ENCODE peak calls at places on chromosomes 4 and X, in four cellular contexts. R is K562, J is HepG2, H is GM12878. V is an unnamed sample.
A peak's percentile ranks its signal among the peaks of the same experiment; 100 is the strongest.

GRCh38 chrX:64850371-64851082 is 125.7 kb downstream of the ZC4H2 start:
- DNase-seq in R (no peak), J (no peak), H (no peak), V (no peak)

GRCh38 chr4:145511913-145512522 is 30.4 kb downstream of the SMAD1 start:
- DNase-seq in R (peak; percentile 4), J (no peak), H (no peak), V (no peak)

GRCh38 chrX:103066606-103067005 is 2.6 kb upstream of the BEX1 start:
- DNase-seq in R (no peak), J (no peak), H (no peak), V (no peak)

GRCh38 chr4:137647375-137647774 is 115.1 kb upstream of the PCDH18 start:
- DNase-seq in R (no peak), J (no peak), H (peak; percentile 45), V (no peak)

GRCh38 chr4:88008133-88008621 is 742 bp downstream of the PKD2 start:
- DNase-seq in R (peak; percentile 18), J (peak; percentile 26), H (no peak), V (peak; percentile 67)

GRCh38 chr4:37475087-37475486 is 211.1 kb downstream of the RELL1 start:
- DNase-seq in R (no peak), J (no peak), H (no peak), V (no peak)

GRCh38 chrX:13669246-13669689 is 16.3 kb downstream of the TCEANC start:
- DNase-seq in R (peak; percentile 78), J (peak; percentile 52), H (peak; percentile 89), V (no peak)

GRCh38 chr4:174086829-174087799 is 196.4 kb downstream of the FBXO8 start:
- DNase-seq in R (no peak), J (no peak), H (no peak), V (no peak)

GRCh38 chrX:134599173-134599914 is 58.9 kb downstream of the PLAC1 start:
- DNase-seq in R (no peak), J (no peak), H (peak; percentile 8), V (no peak)

GRCh38 chr4:38162240-38162784 is 202.1 kb downstream of the PTTG2 start:
- DNase-seq in R (no peak), J (peak; percentile 96), H (no peak), V (no peak)

GRCh38 chr4:57113870-57114269 is 3.7 kb upstream of the IGFBP7 start:
- DNase-seq in R (no peak), J (no peak), H (no peak), V (no peak)

GRCh38 chr4:72689929-72690328 is 120.9 kb upstream of the ADAMTS3 start:
- DNase-seq in R (no peak), J (no peak), H (no peak), V (no peak)

GRCh38 chr4:6492861-6493667 is 20.6 kb upstream of the PPP2R2C start:
- DNase-seq in R (no peak), J (no peak), H (no peak), V (no peak)

GRCh38 chr4:151013491-151013890 is 1.6 kb downstream of the LRBA start:
- DNase-seq in R (peak; percentile 51), J (no peak), H (no peak), V (no peak)

GRCh38 chr4:151012376-151012775 is 2.7 kb downstream of the LRBA start:
- DNase-seq in R (no peak), J (no peak), H (no peak), V (no peak)

GRCh38 chr4:151014521-151015457 is at the start of gene LRBA:
- DNase-seq in R (peak; percentile 94), J (peak; percentile 82), H (peak; percentile 57), V (peak; percentile 92)

GRCh38 chr4:151013944-151014343 is 1.1 kb downstream of the LRBA start:
- DNase-seq in R (no peak), J (no peak), H (no peak), V (no peak)

DNA sequence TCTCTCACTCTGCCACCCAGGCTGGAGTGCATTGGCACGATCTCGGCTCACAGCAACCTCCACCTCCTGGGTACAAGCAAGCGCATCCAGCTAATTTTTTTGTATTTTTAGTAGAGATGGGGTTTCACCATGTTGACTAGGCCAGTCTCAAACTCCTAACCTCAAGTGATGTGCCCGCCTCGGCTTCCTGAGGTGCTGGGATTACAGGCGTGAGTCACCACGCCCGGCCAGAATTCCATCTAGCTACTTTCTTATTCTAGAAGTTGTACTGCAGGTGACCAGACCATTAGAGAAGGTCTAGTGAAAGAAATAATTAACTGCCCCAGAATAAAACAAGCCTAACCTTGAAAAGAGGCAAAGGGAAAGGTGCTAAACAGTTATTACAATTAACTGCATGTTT is 2.2 kb downstream of the LRBA start:
- DNase-seq in R (peak; percentile 75), J (no peak), H (no peak), V (no peak)
- TF ChIP-seq TCF7 in R (no peak), J (no peak), H (no peak), V (no peak)

DNA sequence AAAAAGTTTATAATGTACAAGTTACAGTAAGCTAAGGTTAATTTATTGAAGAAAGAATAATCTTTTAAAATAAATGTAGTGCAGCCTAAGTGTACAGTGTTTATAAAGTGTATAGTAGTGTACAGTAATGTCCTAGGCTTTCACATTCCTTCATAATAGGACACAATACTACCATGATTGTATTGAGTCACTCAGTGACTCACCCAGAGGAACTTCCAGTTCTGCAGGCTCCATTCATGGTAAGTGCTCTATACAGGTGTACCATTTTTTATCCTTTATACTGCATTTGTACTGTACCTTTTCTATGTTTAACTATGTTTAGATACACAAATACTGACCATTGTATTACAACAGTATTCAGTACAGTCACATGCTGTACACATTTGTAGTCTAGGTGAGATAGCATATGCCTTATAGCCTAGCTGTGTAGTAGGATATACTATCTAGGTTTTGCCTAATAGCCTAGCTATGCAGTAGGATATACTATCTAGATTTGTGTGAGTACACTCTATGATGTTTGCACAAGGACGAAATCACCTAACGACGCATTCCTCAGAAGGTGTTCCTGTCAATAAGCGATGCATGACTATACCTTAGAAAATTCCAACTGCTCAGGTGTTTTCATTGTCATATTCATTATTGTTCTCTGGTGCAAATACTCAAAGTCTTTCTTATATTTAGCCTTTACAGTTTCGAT is 5.5 kb upstream of the TMEM255A start:
- DNase-seq in R (no peak), J (no peak), H (no peak), V (no peak)
- TF ChIP-seq TCF7 in R (no peak), J (no peak), H (no peak), V (no peak)

GRCh38 chr4:42410446-42410845 is 13.2 kb downstream of the SHISA3 start:
- DNase-seq in R (no peak), J (no peak), H (no peak), V (no peak)
- TF ChIP-seq TCF7 in R (no peak), J (no peak), H (no peak), V (no peak)

GRCh38 chr4:149715822-149716585 is 99.6 kb downstream of the IQCM start:
- DNase-seq in R (no peak), J (no peak), H (no peak), V (no peak)
- TF ChIP-seq TCF7 in R (no peak), J (no peak), H (no peak), V (no peak)

GRCh38 chr4:141563721-141564120 is 72.7 kb upstream of the IL15 start:
- DNase-seq in R (no peak), J (no peak), H (no peak), V (no peak)

GRCh38 chr4:141567326-141567915 is 69.0 kb upstream of the IL15 start:
- DNase-seq in R (no peak), J (no peak), H (no peak), V (no peak)

GRCh38 chr4:141569141-141569540 is 67.2 kb upstream of the IL15 start:
- DNase-seq in R (no peak), J (no peak), H (no peak), V (no peak)

GRCh38 chr4:141570290-141570689 is 66.1 kb upstream of the IL15 start:
- DNase-seq in R (no peak), J (no peak), H (no peak), V (no peak)

GRCh38 chr4:141565379-141566089 is 70.8 kb upstream of the IL15 start:
- DNase-seq in R (no peak), J (peak; percentile 1), H (no peak), V (no peak)
- TF ChIP-seq TCF7 in R (no peak), J (no peak), H (no peak), V (no peak)

GRCh38 chrX:44828008-44828605 is 15.7 kb upstream of the DUSP21 start:
- DNase-seq in R (peak; percentile 9), J (no peak), H (no peak), V (no peak)
- TF ChIP-seq TCF7 in R (no peak), J (no peak), H (no peak), V (no peak)

V was measured in WTC11.